ENCODE peak calls at places on chromosomes 16 and 17, in seven cellular contexts. H is dorsolateral prefrontal cortex, G is AG04450, J is cardiac muscle cell, A is pancreas, I is mammary epithelial cell, F is upper lobe of right lung. Y is an unnamed sample.

GRCh38 chr17:39608142-39608541 is 422 bp upstream of the NEUROD2 start:
- DNase-seq in H (no peak), G (no peak), J (no peak), A (no peak), I (no peak), F (no peak), Y (no peak)

GRCh38 chr16:52076332-52077115 is 470.4 kb downstream of the TOX3 start:
- DNase-seq in H (no peak), G (no peak), J (no peak), A (no peak), I (no peak), F (no peak), Y (peak; percentile 62)

GRCh38 chr16:65119905-65120341 is 1.9 kb downstream of the CDH11 start:
- DNase-seq in H (no peak), G (no peak), J (peak; percentile 19), A (no peak), I (no peak), F (no peak), Y (no peak)

GRCh38 chr17:9432121-9432866 is 143.3 kb downstream of the STX8 start:
- DNase-seq in H (no peak), G (no peak), J (no peak), A (no peak), I (no peak), F (no peak), Y (no peak)

GRCh38 chr17:38604479-38605229 is 1.1 kb downstream of the SRCIN1 start:
- DNase-seq in H (no peak), G (no peak), J (peak; percentile 58), A (peak; percentile 32), I (no peak), F (no peak), Y (no peak)

GRCh38 chr17:63369233-63369632 is 76.9 kb downstream of the CYB561 start:
- DNase-seq in H (no peak), G (no peak), J (no peak), A (no peak), I (no peak), F (no peak), Y (no peak)

GRCh38 chr16:71352466-71352865 is 6.1 kb upstream of the CALB2 start:
- DNase-seq in H (no peak), G (no peak), J (no peak), A (no peak), I (no peak), F (no peak), Y (no peak)

GRCh38 chr17:76585649-76586593 is at the start of gene ST6GALNAC2:
- DNase-seq in H (no peak), G (no peak), J (peak; percentile 84), A (peak; percentile 70), I (peak; percentile 89), F (peak; percentile 95), Y (peak; percentile 72)

GRCh38 chr16:29710227-29711219 is 31.5 kb downstream of the QPRT start:
- DNase-seq in H (no peak), G (peak; percentile 48), J (peak; percentile 48), A (no peak), I (peak; percentile 71), F (peak; percentile 16), Y (peak; percentile 32)

GRCh38 chr17:5592382-5592781 is 8.1 kb upstream of the NLRP1 start:
- DNase-seq in H (no peak), G (peak; percentile 6), J (peak; percentile 65), A (no peak), I (peak; percentile 31), F (no peak), Y (no peak)

GRCh38 chr16:88593064-88593463 is 22.9 kb downstream of the ZC3H18 start:
- DNase-seq in H (no peak), G (no peak), J (no peak), A (no peak), I (no peak), F (no peak), Y (no peak)
- H3K27ac ChIP-seq in H (no peak overlapping the region), G (no peak overlapping the region), J (peak overlapping the region; percentile 25), A (no peak overlapping the region), I (no peak overlapping the region), F (no peak overlapping the region), Y (no peak overlapping the region)

DNA sequence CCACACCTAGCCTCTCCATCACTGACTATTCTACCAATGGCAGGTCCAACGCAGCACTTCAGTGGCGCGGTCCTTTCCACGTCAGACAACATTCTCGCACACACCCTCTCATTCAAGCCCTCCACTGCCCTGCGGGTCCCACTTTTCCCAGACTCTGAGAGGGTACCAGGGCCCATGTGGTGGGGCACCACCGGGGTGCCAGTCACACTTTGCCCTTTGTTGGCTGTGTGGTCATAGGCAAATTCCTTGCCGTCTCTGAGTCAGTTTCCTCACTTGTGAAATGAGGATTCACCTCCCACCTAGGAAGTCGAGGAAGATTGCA is 1.1 kb downstream of the PLCD3 start:
- DNase-seq in H (no peak), G (no peak), J (no peak), A (no peak), I (no peak), F (peak; percentile 58), Y (no peak)
- H3K4me3 ChIP-seq in H (peak overlapping the region; percentile 85), G (peak overlapping the region; percentile 83), J (no peak overlapping the region), A (no peak overlapping the region), I (peak overlapping the region; percentile 93), F (peak overlapping the region; percentile 79), Y (peak overlapping the region; percentile 98)

DNA sequence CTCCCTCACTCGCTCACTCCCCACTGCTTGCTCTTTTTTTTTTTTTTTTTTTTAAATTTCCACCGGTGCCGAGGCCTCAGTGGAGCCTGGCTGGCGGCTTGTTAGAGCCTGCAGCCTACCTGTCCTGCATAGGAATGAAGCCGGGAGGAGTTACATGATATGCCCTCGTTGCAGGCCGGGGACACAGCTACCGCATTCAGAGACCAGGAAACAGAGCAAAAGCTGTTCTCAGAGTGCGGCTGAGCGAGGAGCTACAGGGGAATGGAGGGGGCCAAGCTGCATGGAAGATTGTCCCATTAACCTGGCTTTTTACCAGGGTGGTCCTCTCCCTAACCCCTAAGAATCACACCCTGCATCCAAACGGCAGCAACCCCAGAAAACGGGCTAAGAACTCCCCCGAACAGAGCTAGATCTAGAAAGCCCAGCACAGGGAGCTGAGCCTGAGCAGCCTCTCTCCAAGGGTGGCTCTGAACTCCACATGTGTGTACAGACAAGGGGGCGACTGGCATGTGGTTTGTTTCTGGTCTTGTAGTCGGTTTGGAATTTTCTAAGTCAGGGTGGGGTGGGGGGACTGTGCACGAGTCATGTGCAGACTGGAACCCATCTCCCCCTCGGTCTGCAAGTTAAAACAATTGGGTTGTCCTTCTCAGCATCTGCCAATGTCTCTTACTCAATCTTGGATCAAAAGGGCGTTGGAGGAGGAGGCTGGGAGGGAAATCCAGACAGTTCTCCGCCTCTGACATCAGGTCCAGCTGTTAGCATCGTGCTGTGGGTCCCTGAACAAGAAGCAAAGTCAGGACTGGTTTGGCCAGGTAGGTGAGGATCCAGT is 381.5 kb downstream of the SOX9 start:
- DNase-seq in H (no peak), G (peak; percentile 30), J (no peak), A (peak; percentile 51), I (no peak), F (no peak), Y (no peak)
- H3K27ac ChIP-seq in H (no peak overlapping the region), G (peak overlapping the region; percentile 31), J (no peak overlapping the region), A (peak overlapping the region; percentile 91), I (no peak overlapping the region), F (peak overlapping the region; percentile 45), Y (peak overlapping the region; percentile 16)

GRCh38 chr17:7130626-7131467 is 16.2 kb upstream of the ASGR2 start:
- DNase-seq in H (no peak), G (no peak), J (no peak), A (no peak), I (no peak), F (no peak), Y (no peak)

GRCh38 chr17:7133916-7134315 is 19.3 kb upstream of the ASGR2 start:
- DNase-seq in H (no peak), G (no peak), J (no peak), A (no peak), I (no peak), F (no peak), Y (no peak)

GRCh38 chr17:7133424-7133823 is 18.8 kb upstream of the ASGR2 start:
- DNase-seq in H (no peak), G (no peak), J (no peak), A (no peak), I (no peak), F (peak; percentile 76), Y (peak; percentile 76)

GRCh38 chr17:7129311-7129710 is 14.7 kb upstream of the ASGR2 start:
- DNase-seq in H (no peak), G (no peak), J (no peak), A (no peak), I (no peak), F (no peak), Y (no peak)

DNA sequence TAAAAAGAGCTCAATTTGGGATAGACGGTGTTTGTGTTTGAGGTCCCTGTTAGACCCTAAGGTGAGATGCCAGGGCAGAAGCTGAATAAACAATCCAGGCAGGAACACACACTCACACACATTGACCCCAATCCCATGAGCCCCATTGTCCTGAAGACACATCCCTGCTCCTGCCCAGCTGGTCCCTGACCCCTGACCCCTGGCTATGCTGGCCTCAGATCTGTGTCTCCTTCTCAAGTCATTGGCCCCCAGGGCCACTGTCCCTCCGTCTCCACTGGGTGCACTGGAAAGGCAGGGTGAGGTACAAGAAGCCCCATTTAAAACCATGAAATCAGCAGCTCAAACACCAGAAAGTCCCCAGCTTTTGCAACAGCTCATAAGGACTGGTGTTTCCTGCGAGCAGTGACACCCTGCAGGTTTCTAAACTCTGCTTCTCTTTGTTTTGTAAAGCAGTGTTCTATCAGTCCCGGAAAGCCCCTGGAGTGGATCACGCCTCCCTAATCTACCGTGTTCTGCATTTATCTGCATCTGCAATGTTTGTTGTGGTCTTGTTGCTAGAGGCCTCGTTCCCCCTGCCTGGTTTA is 18.0 kb upstream of the ASGR2 start:
- DNase-seq in H (no peak), G (no peak), J (peak; percentile 10), A (no peak), I (no peak), F (peak; percentile 55), Y (peak; percentile 41)
- H3K4me3 ChIP-seq in H (no peak overlapping the region), G (no peak overlapping the region), J (no peak overlapping the region), A (no peak overlapping the region), I (no peak overlapping the region), F (no peak overlapping the region), Y (no peak overlapping the region)

GRCh38 chr16:74811911-74812310 is 37.3 kb upstream of the FA2H start:
- DNase-seq in H (no peak), G (no peak), J (no peak), A (no peak), I (no peak), F (no peak), Y (no peak)

DNA sequence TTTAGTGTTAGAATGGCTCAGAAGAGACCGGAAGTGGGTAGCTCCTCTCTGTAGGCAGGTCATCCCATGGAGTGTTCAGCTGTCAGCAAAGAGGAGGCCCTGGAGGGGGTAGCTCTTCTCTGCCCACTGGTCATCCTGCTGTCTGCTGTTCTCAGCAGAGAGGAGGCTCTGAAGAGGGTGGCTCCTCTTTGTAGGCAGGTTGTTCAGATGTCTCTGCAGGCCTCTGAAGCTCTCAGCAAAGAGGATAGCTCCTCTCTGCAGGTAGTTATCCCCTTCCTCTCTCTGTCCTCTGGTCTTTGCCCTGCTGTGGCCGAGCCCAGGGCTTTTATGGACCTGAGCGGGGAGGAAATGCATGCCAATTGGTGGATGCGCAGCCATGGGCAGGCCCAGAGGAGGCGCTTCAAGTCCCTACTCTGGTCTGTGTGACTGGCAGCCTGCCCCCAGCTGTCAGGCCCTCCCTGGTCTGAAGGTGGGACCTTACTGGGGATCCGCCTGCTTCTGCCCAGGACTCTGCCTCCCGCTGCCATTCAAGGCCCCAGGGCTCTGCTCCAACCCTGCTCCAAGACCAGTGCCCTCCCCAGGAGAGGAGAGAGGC is 32.5 kb upstream of the FA2H start:
- DNase-seq in H (no peak), G (no peak), J (no peak), A (no peak), I (no peak), F (no peak), Y (no peak)
- H3K27ac ChIP-seq in H (no peak overlapping the region), G (no peak overlapping the region), J (no peak overlapping the region), A (no peak overlapping the region), I (no peak overlapping the region), F (no peak overlapping the region), Y (no peak overlapping the region)

Y was measured in aorta.